ENCODE peak calls at places on chromosomes 3 and 15, in nine cellular contexts. F is stomach, M is NB4, I is astrocyte of the cerebellum, W is thoracic aorta, H is AG09309, Q is Caco-2, R is cardiac muscle cell, N is LNCaP clone FGC. X is an unnamed sample.

GRCh38 chr3:69791111-69791510 is 51.8 kb downstream of the MITF start:
- DNase-seq in F (peak; percentile 27), M (peak; percentile 35), I (peak; percentile 53), W (peak; percentile 31), H (peak; percentile 83), Q (no peak), R (peak; percentile 93), N (no peak), X (no peak)

GRCh38 chr3:13041113-13041776 is 32.0 kb downstream of the IQSEC1 start:
- DNase-seq in F (no peak), M (no peak), I (no peak), W (no peak), H (no peak), Q (no peak), R (no peak), N (no peak), X (no peak)

GRCh38 chr3:23396746-23397145 is 193.6 kb downstream of the UBE2E2 start:
- DNase-seq in F (no peak), M (no peak), I (no peak), W (no peak), H (no peak), Q (no peak), R (peak; percentile 12), N (no peak), X (no peak)

GRCh38 chr3:58474348-58474911 is 17.5 kb upstream of the KCTD6 start:
- DNase-seq in F (no peak), M (peak; percentile 51), I (no peak), W (no peak), H (no peak), Q (no peak), R (no peak), N (no peak), X (no peak)

GRCh38 chr15:76108021-76108723 is 48.4 kb downstream of the TMEM266 start:
- DNase-seq in F (peak; percentile 47), M (no peak), I (no peak), W (no peak), H (no peak), Q (no peak), R (no peak), N (no peak), X (no peak)

GRCh38 chr3:51099794-51100542 is 285.1 kb upstream of the MANF start:
- DNase-seq in F (peak; percentile 72), M (peak; percentile 45), I (peak; percentile 37), W (no peak), H (peak; percentile 20), Q (peak; percentile 69), R (peak; percentile 63), N (peak; percentile 35), X (peak; percentile 59)

GRCh38 chr15:51450001-51450400 is 108.5 kb downstream of the GLDN start:
- DNase-seq in F (no peak), M (no peak), I (no peak), W (no peak), H (no peak), Q (no peak), R (peak; percentile 63), N (no peak), X (no peak)

GRCh38 chr3:108947855-108948254 is 5.8 kb downstream of the GUCA1C start:
- DNase-seq in F (no peak), M (no peak), I (no peak), W (no peak), H (no peak), Q (no peak), R (no peak), N (no peak), X (no peak)

DNA sequence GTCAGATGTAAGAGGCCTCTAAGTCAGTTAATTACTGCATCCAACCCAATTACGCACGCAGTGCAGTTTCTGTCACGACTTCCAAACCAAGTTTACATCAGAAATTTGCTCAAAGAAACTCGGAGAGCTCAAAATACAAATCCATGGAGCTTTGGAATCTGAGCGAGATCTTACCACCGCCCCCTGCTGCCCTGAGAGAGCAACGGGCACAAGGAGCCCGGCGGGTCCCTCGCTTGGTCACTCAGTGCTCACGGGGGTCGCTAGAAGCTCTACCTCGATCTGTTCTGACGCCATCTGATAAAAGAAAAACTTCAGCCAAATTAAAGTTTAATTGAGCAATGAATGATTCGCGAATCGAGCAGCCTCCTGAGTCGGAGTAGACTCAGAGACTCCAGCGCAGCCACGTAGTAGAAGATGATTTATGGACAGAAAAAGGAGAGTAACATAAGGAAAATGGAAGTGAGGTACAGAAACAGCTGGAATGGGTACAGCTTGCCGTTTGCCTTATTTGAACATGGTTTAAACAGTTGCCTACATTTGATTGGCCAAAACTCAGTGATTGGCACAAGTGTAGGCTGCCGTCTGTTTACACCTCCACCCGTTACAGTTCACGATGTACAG is 232.7 kb upstream of the ATP10A start:
- DNase-seq in F (no peak), M (no peak), I (no peak), W (no peak), H (no peak), Q (no peak), R (no peak), N (no peak), X (peak; percentile 29)
- TF ChIP-seq CTCF in F (no peak), M (no peak), I (no peak), W (peak; percentile 27), H (peak; percentile 15), Q (no peak), R (no peak), N (peak; percentile 21), X (peak; percentile 39)

GRCh38 chr15:70214266-70214665 is 116.5 kb upstream of the TLE3 start:
- DNase-seq in F (no peak), M (no peak), I (no peak), W (no peak), H (no peak), Q (peak; percentile 11), R (no peak), N (no peak), X (no peak)
- TF ChIP-seq CTCF in F (no peak), M (no peak), I (no peak), W (no peak), H (no peak), Q (no peak), R (no peak), N (no peak), X (no peak)

DNA sequence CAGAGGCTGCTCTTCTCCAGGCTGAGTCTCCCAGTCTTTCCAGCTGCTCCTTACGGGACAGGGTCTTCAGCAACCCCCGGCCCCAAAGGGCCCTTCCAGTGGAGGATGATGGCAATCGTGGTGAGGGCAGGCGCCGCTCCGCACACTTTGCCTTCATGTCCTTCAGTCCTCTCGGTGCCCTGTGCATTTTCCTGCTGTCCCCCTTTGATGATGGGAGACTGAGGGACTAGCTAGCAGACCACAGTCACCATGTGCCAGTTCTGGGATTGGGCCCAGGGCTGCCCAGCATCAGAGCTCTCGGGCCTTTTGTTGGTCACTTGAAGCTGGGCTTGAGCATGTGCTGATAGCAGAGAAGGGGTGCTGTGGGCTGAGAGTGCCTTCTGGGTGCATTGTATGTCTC is 8.8 kb upstream of the TXNRD3 start:
- DNase-seq in F (no peak), M (no peak), I (no peak), W (no peak), H (no peak), Q (no peak), R (no peak), N (no peak), X (no peak)
- TF ChIP-seq CTCF in F (no peak), M (no peak), I (no peak), W (no peak), H (no peak), Q (no peak), R (no peak), N (no peak), X (no peak)

DNA sequence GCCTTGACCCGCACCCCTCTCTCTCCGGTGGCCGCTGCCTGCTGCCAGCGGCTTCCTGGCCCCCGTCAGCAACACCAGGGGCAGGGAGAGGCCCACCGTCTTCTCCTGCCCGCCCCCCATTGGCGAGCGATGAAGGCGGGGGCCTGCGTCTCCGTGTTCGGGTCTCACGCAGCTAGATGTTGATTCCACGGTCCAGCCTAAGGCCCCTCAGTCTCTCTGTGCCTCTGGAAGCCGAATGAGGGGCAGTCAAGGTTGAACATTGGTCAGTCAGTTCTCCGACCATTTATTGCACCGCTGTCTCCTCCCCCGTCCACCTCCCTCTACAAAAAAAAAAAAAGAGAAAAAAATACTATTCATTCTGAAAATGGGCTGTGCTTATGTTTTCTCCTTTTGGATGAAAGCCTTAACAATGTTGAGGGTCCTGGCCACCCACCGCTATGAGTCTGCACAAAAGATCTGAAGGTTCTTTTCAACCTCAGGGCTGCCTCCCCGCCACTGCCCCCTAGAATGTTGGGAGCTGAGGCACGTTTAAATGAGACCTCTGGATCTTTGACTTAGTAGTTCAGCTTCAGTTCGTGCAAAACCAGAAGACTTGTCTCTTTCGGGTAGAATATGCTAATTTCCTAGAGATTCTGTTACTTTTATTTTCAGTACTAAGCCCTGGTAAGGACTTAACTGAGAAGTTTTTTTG is 724 bp downstream of the IREB2 start:
- DNase-seq in F (no peak), M (peak; percentile 64), I (no peak), W (no peak), H (no peak), Q (peak; percentile 44), R (peak; percentile 39), N (no peak), X (peak; percentile 61)
- TF ChIP-seq CTCF in F (no peak), M (peak; percentile 43), I (peak; percentile 49), W (no peak), H (peak; percentile 46), Q (peak; percentile 6), R (peak; percentile 44), N (peak; percentile 38), X (no peak)

GRCh38 chr3:46978381-46978780 is 1.1 kb upstream of the NBEAL2 start:
- DNase-seq in F (no peak), M (no peak), I (no peak), W (no peak), H (no peak), Q (no peak), R (no peak), N (no peak), X (no peak)

GRCh38 chr3:46979958-46980497 is 562 bp downstream of the NBEAL2 start:
- DNase-seq in F (no peak), M (peak; percentile 54), I (no peak), W (no peak), H (no peak), Q (no peak), R (no peak), N (no peak), X (peak; percentile 28)

GRCh38 chr3:46976326-46977190 is at the start of gene CCDC12:
- DNase-seq in F (peak; percentile 96), M (peak; percentile 98), I (peak; percentile 99), W (peak; percentile 98), H (peak; percentile 98), Q (peak; percentile 94), R (peak; percentile 99), N (peak; percentile 98), X (peak; percentile 85)

GRCh38 chr3:46977811-46978195 is 1.3 kb upstream of the CCDC12 start:
- DNase-seq in F (no peak), M (no peak), I (no peak), W (no peak), H (no peak), Q (no peak), R (no peak), N (no peak), X (no peak)

GRCh38 chr3:46978985-46979944 is at the start of gene NBEAL2:
- DNase-seq in F (peak; percentile 99), M (peak; percentile 97), I (peak; percentile 53), W (peak; percentile 89), H (peak; percentile 55), Q (peak; percentile 96), R (peak; percentile 93), N (peak; percentile 86), X (peak; percentile 92)
- TF ChIP-seq CTCF in F (no peak), M (no peak), I (no peak), W (peak; percentile 8), H (no peak), Q (no peak), R (no peak), N (peak; percentile 20), X (no peak)

GRCh38 chr3:134650431-134651346 is at the start of gene KY:
- DNase-seq in F (peak; percentile 54), M (peak; percentile 84), I (no peak), W (no peak), H (no peak), Q (no peak), R (peak; percentile 60), N (no peak), X (peak; percentile 77)
- TF ChIP-seq CTCF in F (no peak), M (no peak), I (no peak), W (no peak), H (peak; percentile 22), Q (no peak), R (peak; percentile 31), N (peak; percentile 43), X (no peak)

X was measured in nephron progenitor cell.